ENCODE peak calls at places on chromosome 19, in eight cellular contexts. One of them, this sample, is unnamed.
A peak's percentile ranks its signal among the peaks of the same experiment; 100 is the strongest.

GRCh38 chr19:47102561-47103135 is 10.9 kb downstream of the ZC3H4 start:
- DNase-seq in lower leg skin: no peak
- DNase-seq in pancreas: no peak
- DNase-seq in astrocyte of the spinal cord: no peak
- DNase-seq in esophagus muscularis mucosa: no peak
- DNase-seq in astrocyte: no peak
- DNase-seq in CD4-positive, CD25-positive, alpha-beta regulatory T cell: no peak
- DNase-seq in foreskin fibroblast: peak; percentile 13
- DNase-seq in this sample: peak; percentile 12

GRCh38 chr19:9727644-9728043 is 40.9 kb downstream of the ZNF846 start:
- DNase-seq in lower leg skin: no peak
- DNase-seq in pancreas: no peak
- DNase-seq in astrocyte of the spinal cord: no peak
- DNase-seq in esophagus muscularis mucosa: no peak
- DNase-seq in astrocyte: no peak
- DNase-seq in CD4-positive, CD25-positive, alpha-beta regulatory T cell: no peak
- DNase-seq in foreskin fibroblast: no peak
- DNase-seq in this sample: no peak

GRCh38 chr19:47094557-47095517 is 18.7 kb downstream of the ZC3H4 start:
- DNase-seq in lower leg skin: no peak
- DNase-seq in pancreas: no peak
- DNase-seq in astrocyte of the spinal cord: no peak
- DNase-seq in esophagus muscularis mucosa: no peak
- DNase-seq in astrocyte: peak; percentile 42
- DNase-seq in CD4-positive, CD25-positive, alpha-beta regulatory T cell: peak; percentile 24
- DNase-seq in foreskin fibroblast: no peak
- DNase-seq in this sample: peak; percentile 47

GRCh38 chr19:57642396-57643046 is 9.6 kb downstream of the ZNF211 start:
- DNase-seq in lower leg skin: no peak
- DNase-seq in pancreas: no peak
- DNase-seq in astrocyte of the spinal cord: no peak
- DNase-seq in esophagus muscularis mucosa: no peak
- DNase-seq in astrocyte: no peak
- DNase-seq in CD4-positive, CD25-positive, alpha-beta regulatory T cell: no peak
- DNase-seq in foreskin fibroblast: no peak
- DNase-seq in this sample: no peak

GRCh38 chr19:16274466-16274865 is 50.2 kb upstream of the KLF2 start:
- DNase-seq in lower leg skin: no peak
- DNase-seq in pancreas: no peak
- DNase-seq in astrocyte of the spinal cord: no peak
- DNase-seq in esophagus muscularis mucosa: no peak
- DNase-seq in astrocyte: no peak
- DNase-seq in CD4-positive, CD25-positive, alpha-beta regulatory T cell: no peak
- DNase-seq in foreskin fibroblast: peak; percentile 37
- DNase-seq in this sample: no peak

GRCh38 chr19:19538767-19539166 is 702 bp downstream of the CILP2 start:
- DNase-seq in lower leg skin: no peak
- DNase-seq in pancreas: no peak
- DNase-seq in astrocyte of the spinal cord: no peak
- DNase-seq in esophagus muscularis mucosa: no peak
- DNase-seq in astrocyte: no peak
- DNase-seq in CD4-positive, CD25-positive, alpha-beta regulatory T cell: no peak
- DNase-seq in foreskin fibroblast: peak; percentile 40
- DNase-seq in this sample: no peak

GRCh38 chr19:33456076-33456844 is 65.3 kb downstream of the PEPD start:
- DNase-seq in lower leg skin: peak; percentile 68
- DNase-seq in pancreas: peak; percentile 32
- DNase-seq in astrocyte of the spinal cord: no peak
- DNase-seq in esophagus muscularis mucosa: no peak
- DNase-seq in astrocyte: no peak
- DNase-seq in CD4-positive, CD25-positive, alpha-beta regulatory T cell: no peak
- DNase-seq in foreskin fibroblast: no peak
- DNase-seq in this sample: no peak

GRCh38 chr19:31211088-31211487 is 138.1 kb downstream of the TSHZ3 start:
- DNase-seq in lower leg skin: no peak
- DNase-seq in pancreas: no peak
- DNase-seq in astrocyte of the spinal cord: no peak
- DNase-seq in esophagus muscularis mucosa: no peak
- DNase-seq in astrocyte: no peak
- DNase-seq in CD4-positive, CD25-positive, alpha-beta regulatory T cell: no peak
- DNase-seq in foreskin fibroblast: no peak
- DNase-seq in this sample: no peak

GRCh38 chr19:811007-811434 is 10.7 kb downstream of the PLPPR3 start:
- DNase-seq in lower leg skin: no peak
- DNase-seq in pancreas: no peak
- DNase-seq in astrocyte of the spinal cord: no peak
- DNase-seq in esophagus muscularis mucosa: no peak
- DNase-seq in astrocyte: no peak
- DNase-seq in CD4-positive, CD25-positive, alpha-beta regulatory T cell: no peak
- DNase-seq in foreskin fibroblast: no peak
- DNase-seq in this sample: no peak

GRCh38 chr19:18637644-18638630 is 1.1 kb downstream of the KLHL26 start:
- DNase-seq in lower leg skin: no peak
- DNase-seq in pancreas: no peak
- DNase-seq in astrocyte of the spinal cord: no peak
- DNase-seq in esophagus muscularis mucosa: no peak
- DNase-seq in astrocyte: no peak
- DNase-seq in CD4-positive, CD25-positive, alpha-beta regulatory T cell: no peak
- DNase-seq in foreskin fibroblast: no peak
- DNase-seq in this sample: no peak

GRCh38 chr19:55376381-55376933 is at the start of gene TMEM190:
- DNase-seq in lower leg skin: no peak
- DNase-seq in pancreas: no peak
- DNase-seq in astrocyte of the spinal cord: no peak
- DNase-seq in esophagus muscularis mucosa: no peak
- DNase-seq in astrocyte: no peak
- DNase-seq in CD4-positive, CD25-positive, alpha-beta regulatory T cell: no peak
- DNase-seq in foreskin fibroblast: no peak
- DNase-seq in this sample: no peak

GRCh38 chr19:10544753-10545251 is 1.1 kb downstream of the ATG4D start:
- DNase-seq in lower leg skin: no peak
- DNase-seq in pancreas: no peak
- DNase-seq in astrocyte of the spinal cord: no peak
- DNase-seq in esophagus muscularis mucosa: no peak
- DNase-seq in astrocyte: no peak
- DNase-seq in CD4-positive, CD25-positive, alpha-beta regulatory T cell: no peak
- DNase-seq in foreskin fibroblast: peak; percentile 26
- DNase-seq in this sample: no peak

DNA sequence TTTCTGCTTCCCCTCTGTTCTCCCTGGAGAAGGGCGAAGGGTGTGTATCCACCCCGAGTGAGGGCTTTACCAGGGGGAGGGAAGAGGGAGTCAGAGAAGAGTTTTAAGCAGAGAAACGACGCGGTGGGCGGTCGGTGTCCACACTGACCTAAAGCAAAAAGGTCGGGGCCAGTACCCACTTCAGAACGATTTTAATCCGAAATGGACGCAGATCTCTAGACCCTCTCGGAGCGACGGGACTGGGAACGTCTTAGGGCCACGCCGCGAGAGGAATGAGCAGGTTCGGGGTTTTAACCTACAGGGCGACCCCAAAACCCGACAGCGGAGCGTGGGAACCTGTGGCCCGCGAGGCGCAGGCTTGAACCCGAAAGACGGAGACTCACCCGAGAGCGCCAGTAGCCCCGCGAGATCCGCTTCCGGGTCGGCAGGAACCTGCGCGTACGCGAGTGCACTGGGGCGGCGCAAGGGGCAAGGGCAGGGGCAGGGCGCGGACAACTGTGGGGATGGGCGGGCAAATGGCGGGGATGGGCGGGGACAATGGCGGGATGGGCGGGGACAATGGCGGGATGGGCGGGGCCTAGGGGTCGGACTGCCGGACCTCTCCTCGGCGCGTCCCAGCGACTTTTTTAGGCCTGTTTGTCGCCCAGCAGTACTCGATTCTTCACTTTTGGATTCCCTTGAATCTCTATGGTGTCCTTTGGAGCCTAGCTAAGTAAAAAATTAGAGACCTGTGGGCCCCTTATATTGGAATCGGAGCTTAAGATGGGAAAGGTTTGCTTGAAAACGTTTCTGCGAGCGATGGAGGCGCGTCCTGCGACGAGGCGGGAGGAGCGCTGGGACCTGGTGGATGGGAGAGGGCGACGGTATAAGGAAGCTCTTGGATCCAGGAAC is at the start of gene ZNF677:
- DNase-seq in lower leg skin: peak; percentile 95
- DNase-seq in pancreas: peak; percentile 90
- DNase-seq in astrocyte of the spinal cord: peak; percentile 86
- DNase-seq in esophagus muscularis mucosa: peak; percentile 96
- DNase-seq in astrocyte: peak; percentile 67
- DNase-seq in CD4-positive, CD25-positive, alpha-beta regulatory T cell: peak; percentile 77
- DNase-seq in foreskin fibroblast: peak; percentile 97
- DNase-seq in this sample: peak; percentile 92
- H3K4me3 ChIP-seq in lower leg skin: peak within 1 kb of the TSS; percentile 92
- H3K4me3 ChIP-seq in pancreas: peak within 1 kb of the TSS; percentile 73
- H3K4me3 ChIP-seq in astrocyte of the spinal cord: peak within 1 kb of the TSS; percentile 72
- H3K4me3 ChIP-seq in esophagus muscularis mucosa: peak within 1 kb of the TSS; percentile 87
- H3K4me3 ChIP-seq in astrocyte: peak within 1 kb of the TSS; percentile 93
- H3K4me3 ChIP-seq in CD4-positive, CD25-positive, alpha-beta regulatory T cell: peak within 1 kb of the TSS; percentile 75
- H3K4me3 ChIP-seq in foreskin fibroblast: peak within 1 kb of the TSS; percentile 85
- H3K4me3 ChIP-seq in this sample: peak within 1 kb of the TSS; percentile 92

DNA sequence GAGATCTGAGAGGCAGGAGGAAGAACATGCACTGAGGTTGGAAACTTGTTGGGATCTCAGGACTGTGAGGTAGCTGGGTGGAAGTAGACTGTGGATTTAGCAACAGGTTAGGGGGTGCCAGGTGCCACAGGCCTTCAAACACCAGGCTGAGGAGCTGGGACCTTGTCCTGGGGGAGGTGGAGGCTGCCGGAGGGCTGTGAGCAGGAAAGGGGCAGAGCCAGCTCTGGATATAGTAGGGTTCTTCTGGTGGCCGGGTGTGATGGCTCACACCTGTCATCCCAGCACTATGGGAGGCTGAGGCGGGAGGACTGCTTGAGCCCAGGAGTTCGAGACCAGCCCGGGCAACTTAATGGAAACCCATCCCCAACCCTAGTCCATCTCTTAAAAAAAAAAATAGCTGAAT is 3.1 kb downstream of the FUZ start:
- DNase-seq in lower leg skin: no peak
- DNase-seq in pancreas: no peak
- DNase-seq in astrocyte of the spinal cord: no peak
- DNase-seq in esophagus muscularis mucosa: no peak
- DNase-seq in astrocyte: no peak
- DNase-seq in CD4-positive, CD25-positive, alpha-beta regulatory T cell: no peak
- DNase-seq in foreskin fibroblast: no peak
- DNase-seq in this sample: no peak
- H3K4me3 ChIP-seq in lower leg skin: no peak overlapping the region
- H3K4me3 ChIP-seq in pancreas: no peak overlapping the region
- H3K4me3 ChIP-seq in astrocyte of the spinal cord: no peak overlapping the region
- H3K4me3 ChIP-seq in esophagus muscularis mucosa: peak overlapping the region; percentile 80
- H3K4me3 ChIP-seq in astrocyte: no peak overlapping the region
- H3K4me3 ChIP-seq in CD4-positive, CD25-positive, alpha-beta regulatory T cell: peak overlapping the region; percentile 59
- H3K4me3 ChIP-seq in foreskin fibroblast: no peak overlapping the region
- H3K4me3 ChIP-seq in this sample: peak overlapping the region; percentile 73

GRCh38 chr19:13873776-13874515 is 3.0 kb upstream of the NANOS3 start:
- DNase-seq in lower leg skin: no peak
- DNase-seq in pancreas: no peak
- DNase-seq in astrocyte of the spinal cord: no peak
- DNase-seq in esophagus muscularis mucosa: no peak
- DNase-seq in astrocyte: no peak
- DNase-seq in CD4-positive, CD25-positive, alpha-beta regulatory T cell: no peak
- DNase-seq in foreskin fibroblast: peak; percentile 45
- DNase-seq in this sample: no peak

GRCh38 chr19:13872339-13872694 is 4.6 kb upstream of the NANOS3 start:
- DNase-seq in lower leg skin: no peak
- DNase-seq in pancreas: no peak
- DNase-seq in astrocyte of the spinal cord: no peak
- DNase-seq in esophagus muscularis mucosa: no peak
- DNase-seq in astrocyte: no peak
- DNase-seq in CD4-positive, CD25-positive, alpha-beta regulatory T cell: no peak
- DNase-seq in foreskin fibroblast: no peak
- DNase-seq in this sample: no peak

GRCh38 chr19:13875824-13876223 is 1.1 kb upstream of the NANOS3 start:
- DNase-seq in lower leg skin: no peak
- DNase-seq in pancreas: no peak
- DNase-seq in astrocyte of the spinal cord: no peak
- DNase-seq in esophagus muscularis mucosa: no peak
- DNase-seq in astrocyte: no peak
- DNase-seq in CD4-positive, CD25-positive, alpha-beta regulatory T cell: no peak
- DNase-seq in foreskin fibroblast: no peak
- DNase-seq in this sample: no peak

GRCh38 chr19:13869324-13869723 is 7.6 kb upstream of the NANOS3 start:
- DNase-seq in lower leg skin: no peak
- DNase-seq in pancreas: no peak
- DNase-seq in astrocyte of the spinal cord: no peak
- DNase-seq in esophagus muscularis mucosa: no peak
- DNase-seq in astrocyte: no peak
- DNase-seq in CD4-positive, CD25-positive, alpha-beta regulatory T cell: no peak
- DNase-seq in foreskin fibroblast: no peak
- DNase-seq in this sample: no peak

DNA sequence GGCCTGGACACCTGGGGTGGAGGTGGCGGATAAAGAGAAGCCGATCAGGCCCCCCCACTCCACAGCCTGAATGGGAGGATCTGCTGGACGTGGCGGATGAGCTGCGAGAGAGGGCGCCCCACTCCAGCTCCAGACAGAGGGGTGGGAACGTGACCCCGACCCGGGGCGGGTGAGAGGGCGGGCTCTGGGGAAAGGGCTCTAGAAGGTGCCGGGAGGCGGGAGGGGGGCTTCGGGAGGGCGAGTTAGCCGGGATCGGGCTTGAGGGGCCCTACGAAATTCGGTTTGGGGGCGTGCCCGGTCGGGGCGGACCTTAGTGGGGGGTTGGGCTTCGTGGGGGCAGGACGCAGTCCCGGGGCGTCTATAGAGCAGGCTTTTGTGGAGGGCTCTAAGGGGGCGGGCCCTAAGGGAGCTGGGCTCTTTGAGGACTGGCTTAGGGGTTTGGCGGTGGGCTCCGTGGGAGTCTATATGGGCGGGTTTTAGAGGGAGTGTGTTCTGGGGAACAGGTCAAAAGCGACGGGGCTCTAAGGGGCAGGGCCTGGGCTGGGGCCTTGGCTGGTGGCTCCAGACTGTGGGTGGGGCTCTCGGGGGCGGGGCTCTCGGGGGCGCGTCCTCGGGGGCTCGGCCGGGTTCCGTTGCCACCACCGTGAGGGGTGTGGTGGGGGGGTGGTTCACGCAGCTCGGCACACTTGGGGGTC is 4.1 kb upstream of the NANOS3 start:
- DNase-seq in lower leg skin: no peak
- DNase-seq in pancreas: peak; percentile 71
- DNase-seq in astrocyte of the spinal cord: no peak
- DNase-seq in esophagus muscularis mucosa: no peak
- DNase-seq in astrocyte: no peak
- DNase-seq in CD4-positive, CD25-positive, alpha-beta regulatory T cell: no peak
- DNase-seq in foreskin fibroblast: peak; percentile 41
- DNase-seq in this sample: no peak
- H3K4me3 ChIP-seq in lower leg skin: peak overlapping the region; percentile 8
- H3K4me3 ChIP-seq in pancreas: peak overlapping the region; percentile 3
- H3K4me3 ChIP-seq in astrocyte of the spinal cord: peak overlapping the region; percentile 27
- H3K4me3 ChIP-seq in esophagus muscularis mucosa: peak overlapping the region; percentile 45
- H3K4me3 ChIP-seq in astrocyte: no peak overlapping the region
- H3K4me3 ChIP-seq in CD4-positive, CD25-positive, alpha-beta regulatory T cell: no peak overlapping the region
- H3K4me3 ChIP-seq in foreskin fibroblast: peak overlapping the region; percentile 26
- H3K4me3 ChIP-seq in this sample: peak overlapping the region; percentile 47

DNA sequence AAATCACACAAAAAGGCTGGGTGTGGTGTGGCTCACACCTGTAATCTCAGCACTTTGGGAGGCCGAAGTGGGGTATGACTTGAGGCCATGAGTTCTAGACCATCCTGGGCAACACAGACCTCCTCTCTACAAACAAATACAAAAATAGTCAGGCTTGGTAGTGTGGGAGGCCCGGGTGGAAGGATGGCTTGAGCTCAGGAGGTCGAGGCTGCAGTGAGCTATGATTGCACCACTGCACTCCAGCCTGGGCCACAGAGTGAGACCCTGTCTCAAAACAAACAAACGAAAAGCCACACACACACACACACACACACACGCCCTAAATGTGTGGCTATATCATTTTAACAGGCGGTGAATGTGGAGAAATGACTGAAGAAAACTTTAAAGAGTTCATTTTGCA is 904 bp upstream of the ZNF557 start:
- DNase-seq in lower leg skin: no peak
- DNase-seq in pancreas: no peak
- DNase-seq in astrocyte of the spinal cord: no peak
- DNase-seq in esophagus muscularis mucosa: no peak
- DNase-seq in astrocyte: no peak
- DNase-seq in CD4-positive, CD25-positive, alpha-beta regulatory T cell: no peak
- DNase-seq in foreskin fibroblast: no peak
- DNase-seq in this sample: no peak
- H3K4me3 ChIP-seq in lower leg skin: no peak overlapping the region
- H3K4me3 ChIP-seq in pancreas: no peak overlapping the region
- H3K4me3 ChIP-seq in astrocyte of the spinal cord: no peak overlapping the region
- H3K4me3 ChIP-seq in esophagus muscularis mucosa: peak overlapping the region; percentile 96
- H3K4me3 ChIP-seq in astrocyte: no peak overlapping the region
- H3K4me3 ChIP-seq in CD4-positive, CD25-positive, alpha-beta regulatory T cell: peak overlapping the region; percentile 37
- H3K4me3 ChIP-seq in foreskin fibroblast: no peak overlapping the region
- H3K4me3 ChIP-seq in this sample: no peak overlapping the region

This sample was measured in choroid plexus epithelial cell.